ENCODE peak calls at places on chromosomes 7 and 10, in five cellular contexts. E, Y, A, C and D are unnamed samples.

GRCh38 chr10:20536381-20536780 is 360.7 kb downstream of the NEBL start:
- DNase-seq in Y (no peak), E (no peak), A (no peak), C (no peak), D (no peak)

GRCh38 chr7:12930534-12930933 is 243.1 kb downstream of the ARL4A start:
- DNase-seq in C (no peak), Y (no peak), E (no peak), A (no peak), D (no peak)

GRCh38 chr7:113710310-113711106 is 208.3 kb downstream of the PPP1R3A start:
- DNase-seq in A (peak), Y (peak), E (no peak), C (peak), D (no peak)

GRCh38 chr10:132566892-132567291 is 29.3 kb downstream of the INPP5A start:
- DNase-seq in Y (no peak), A (no peak), E (no peak), C (no peak), D (no peak)

GRCh38 chr10:112967200-112967599 is 17.2 kb downstream of the TCF7L2 start:
- DNase-seq in E (no peak), A (no peak), C (no peak), Y (no peak), D (no peak)

GRCh38 chr7:12951397-12951801 is 264.0 kb downstream of the ARL4A start:
- DNase-seq in Y (no peak), A (no peak), C (no peak), E (no peak), D (no peak)

GRCh38 chr10:86968271-86968993 is at the start of gene ADIRF:
- DNase-seq in C (no peak), A (no peak), Y (no peak), E (peak), D (no peak)

GRCh38 chr10:79492256-79492655 is 20.1 kb upstream of the EIF5AL1 start:
- DNase-seq in A (no peak), E (no peak), Y (no peak), C (no peak), D (peak)

GRCh38 chr10:69567920-69568319 is 5.3 kb downstream of the NEUROG3 start:
- DNase-seq in A (peak), C (no peak), Y (peak), E (peak), D (no peak)

GRCh38 chr7:105664816-105665525 is 83.7 kb upstream of the EFCAB10 start:
- DNase-seq in A (no peak), C (no peak), E (no peak), Y (no peak), D (no peak)

GRCh38 chr7:17184805-17185689 is 113.4 kb upstream of the AHR start:
- DNase-seq in A (no peak), E (no peak), C (no peak), Y (no peak), D (no peak)

GRCh38 chr7:87797798-87798403 is 78.3 kb downstream of the SLC25A40 start:
- DNase-seq in C (no peak), Y (peak), E (no peak), A (no peak), D (no peak)

GRCh38 chr7:87599336-87599735 is 1.3 kb downstream of the ABCB1 start:
- DNase-seq in E (no peak), A (peak), Y (peak), C (peak), D (no peak)

GRCh38 chr10:9149134-9149533 is 1094.6 kb downstream of the GATA3 start:
- DNase-seq in A (no peak), C (no peak), E (no peak), Y (no peak), D (no peak)

GRCh38 chr7:139362302-139362701 is 2.6 kb downstream of the LUC7L2 start:
- DNase-seq in C (no peak), A (no peak), E (no peak), Y (no peak), D (no peak)